ENCODE peak calls at places on chromosomes 1 and 21, in seven cellular contexts. E is ascending aorta, X is omental fat pad, I is mesothelial cell of epicardium, M is HFFc6, Q is lower leg skin, F is colonic mucosa. W is an unnamed sample.

GRCh38 chr1:14851775-14852174 is 253.3 kb downstream of the KAZN start:
- DNase-seq in M (no peak), F (no peak), Q (no peak), X (no peak), E (no peak), I (no peak), W (no peak)

GRCh38 chr1:78743626-78744025 is 94.0 kb downstream of the IFI44 start:
- DNase-seq in I (no peak), E (no peak), F (no peak), X (no peak), Q (no peak), M (peak; percentile 49), W (no peak)

GRCh38 chr21:35226302-35226701 is 177.2 kb upstream of the RUNX1 start:
- DNase-seq in M (peak; percentile 56), E (no peak), F (no peak), I (no peak), X (no peak), Q (no peak), W (no peak)

GRCh38 chr1:223487514-223488259 is 94.5 kb downstream of the CCDC185 start:
- DNase-seq in X (no peak), E (no peak), I (no peak), Q (no peak), F (no peak), M (no peak), W (no peak)

GRCh38 chr21:45482899-45483821 is 59.1 kb downstream of the SLC19A1 start:
- DNase-seq in E (no peak), X (no peak), M (no peak), I (no peak), F (no peak), Q (no peak), W (no peak)

GRCh38 chr1:94901841-94902240 is 25.1 kb downstream of the CNN3 start:
- DNase-seq in Q (no peak), F (no peak), I (no peak), E (no peak), X (no peak), M (no peak), W (no peak)

GRCh38 chr21:38675450-38675849 is 130.3 kb upstream of the ETS2 start:
- DNase-seq in E (no peak), M (no peak), Q (no peak), I (no peak), X (no peak), F (no peak), W (no peak)

GRCh38 chr1:88691540-88691939 is 7.5 kb downstream of the PKN2 start:
- DNase-seq in F (no peak), Q (no peak), X (no peak), M (no peak), I (no peak), E (no peak), W (no peak)

GRCh38 chr21:46129846-46130651 is 25.3 kb downstream of the FTCD start:
- DNase-seq in M (no peak), E (no peak), I (no peak), F (no peak), X (no peak), Q (no peak), W (no peak)

GRCh38 chr1:44653107-44653964 is 20.9 kb downstream of the TMEM53 start:
- DNase-seq in Q (no peak), M (no peak), F (no peak), E (no peak), X (no peak), I (no peak), W (no peak)

GRCh38 chr1:198904356-198904755 is 265.5 kb downstream of the PTPRC start:
- DNase-seq in F (no peak), M (peak; percentile 38), I (no peak), E (no peak), Q (no peak), X (no peak), W (no peak)

GRCh38 chr1:233865902-233866301 is 38.6 kb upstream of the SLC35F3 start:
- DNase-seq in I (no peak), Q (no peak), E (no peak), X (no peak), M (no peak), F (no peak), W (no peak)

GRCh38 chr1:12178511-12178910 is 11.7 kb downstream of the TNFRSF1B start:
- DNase-seq in M (no peak), Q (no peak), X (no peak), I (no peak), E (no peak), F (no peak), W (no peak)

GRCh38 chr1:46053734-46054133 is 78.7 kb downstream of the PIK3R3 start:
- DNase-seq in Q (no peak), F (no peak), I (no peak), E (no peak), X (no peak), M (no peak), W (no peak)

GRCh38 chr1:97919568-97920261 is 1.1 kb downstream of the DPYD start:
- DNase-seq in I (no peak), E (no peak), Q (no peak), M (no peak), X (no peak), F (no peak), W (no peak)

GRCh38 chr1:3663999-3664699 is 11.8 kb downstream of the TP73 start:
- DNase-seq in E (no peak), I (no peak), X (no peak), Q (no peak), M (no peak), F (no peak), W (no peak)

GRCh38 chr1:212500986-212501385 is 68.3 kb downstream of the NENF start:
- DNase-seq in Q (no peak), I (no peak), X (no peak), E (no peak), M (no peak), F (no peak), W (no peak)

GRCh38 chr1:212641956-212642355 is 33.4 kb downstream of the ATF3 start:
- DNase-seq in M (no peak), I (no peak), F (no peak), Q (no peak), E (no peak), X (no peak), W (peak; percentile 1)

GRCh38 chr1:197799271-197799670 is 24.0 kb upstream of the DENND1B start:
- DNase-seq in Q (no peak), F (no peak), X (no peak), E (no peak), M (peak; percentile 54), I (no peak), W (no peak)

GRCh38 chr1:109762821-109763645 is 690 bp downstream of the EPS8L3 start:
- DNase-seq in E (peak; percentile 5), Q (no peak), I (peak; percentile 22), M (peak; percentile 56), F (peak; percentile 66), X (no peak), W (no peak)

GRCh38 chr1:94048413-94049164 is 72.4 kb downstream of the ABCA4 start:
- DNase-seq in X (no peak), Q (no peak), E (no peak), M (no peak), I (no peak), F (no peak), W (no peak)

GRCh38 chr1:167135281-167135840 is 41.5 kb downstream of the STYXL2 start:
- DNase-seq in I (no peak), Q (no peak), X (no peak), E (no peak), M (no peak), F (no peak), W (no peak)

DNA sequence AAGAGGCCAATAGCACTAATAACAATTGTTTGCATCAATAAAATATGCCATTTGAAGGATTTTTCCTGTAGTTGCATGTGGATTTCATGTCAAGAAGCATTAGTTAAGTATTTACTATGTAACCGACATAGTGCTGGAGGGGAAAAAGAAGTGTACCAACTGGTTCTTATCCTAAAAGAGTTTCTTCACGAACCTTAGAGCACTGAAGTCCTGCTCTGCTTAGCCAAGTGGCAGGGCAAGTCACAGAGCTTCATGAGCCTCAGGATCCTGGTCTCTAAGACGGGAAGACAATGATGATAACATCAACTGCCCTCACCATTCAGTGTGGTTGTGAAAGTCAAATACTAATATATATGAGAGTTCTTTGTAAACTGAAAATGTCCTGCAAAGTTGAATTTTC is 14.1 kb downstream of the KIAA0040 start:
- DNase-seq in I (no peak), M (no peak), E (no peak), F (no peak), X (no peak), Q (no peak), W (no peak)
- TF ChIP-seq CTCF in I (no peak), M (no peak), E (no peak), F (no peak), X (no peak), Q (no peak), W (no peak)

GRCh38 chr1:226108935-226109828 is 46.7 kb downstream of the H3-3A start:
- DNase-seq in E (no peak), Q (peak; percentile 38), I (no peak), X (no peak), M (no peak), F (no peak), W (no peak)
- TF ChIP-seq CTCF in E (no peak), Q (no peak), I (no peak), X (no peak), M (no peak), F (no peak), W (no peak)

DNA sequence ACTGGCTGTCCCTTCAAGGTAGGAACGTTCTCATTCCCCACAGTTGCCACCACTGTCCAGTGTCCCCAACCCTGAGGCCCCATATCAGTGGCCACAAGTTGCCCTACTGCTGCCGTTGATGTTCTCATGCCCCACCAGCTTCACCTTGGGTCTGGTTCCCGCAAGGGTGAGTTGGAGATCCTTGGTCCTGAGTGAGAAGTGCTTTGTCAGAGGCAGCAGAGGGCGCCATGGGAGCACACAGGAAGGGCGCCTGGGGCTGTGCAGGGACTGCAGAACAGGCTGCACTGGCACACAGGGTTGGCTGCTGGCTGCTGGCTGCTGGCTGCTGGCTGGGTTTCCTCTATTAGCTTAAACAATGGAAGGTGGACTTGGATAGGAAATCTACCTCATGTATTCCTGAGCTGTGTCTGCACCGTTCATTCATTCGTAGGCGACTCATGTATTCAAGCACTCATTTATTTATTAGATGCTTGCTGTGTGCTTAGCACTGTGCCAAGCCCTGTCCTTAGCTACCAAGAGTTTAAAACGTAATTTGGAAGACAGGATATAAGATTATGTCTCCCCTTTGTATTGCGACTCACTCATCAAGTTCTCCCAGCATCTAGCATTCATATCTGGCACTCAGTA is 2.1 kb upstream of the S100A9 start:
- DNase-seq in X (no peak), E (no peak), F (peak; percentile 61), Q (peak; percentile 58), I (no peak), M (peak; percentile 45), W (peak; percentile 84)
- TF ChIP-seq CTCF in X (no peak), E (peak; percentile 26), F (peak; percentile 32), Q (no peak), I (no peak), M (peak; percentile 72), W (peak; percentile 39)

GRCh38 chr1:33273402-33273801 is 17.1 kb downstream of the ZNF362 start:
- DNase-seq in X (no peak), F (no peak), Q (no peak), E (no peak), I (no peak), M (no peak), W (no peak)

GRCh38 chr1:33272509-33272908 is 16.2 kb downstream of the ZNF362 start:
- DNase-seq in X (no peak), I (no peak), F (no peak), Q (no peak), M (no peak), E (no peak), W (no peak)

GRCh38 chr1:33271666-33272505 is 15.6 kb downstream of the ZNF362 start:
- DNase-seq in M (no peak), F (no peak), X (no peak), Q (no peak), I (no peak), E (no peak), W (no peak)

GRCh38 chr1:33273961-33274371 is 17.7 kb downstream of the ZNF362 start:
- DNase-seq in E (no peak), F (no peak), I (no peak), Q (no peak), M (no peak), X (no peak), W (no peak)

GRCh38 chr1:33272930-33273329 is 16.6 kb downstream of the ZNF362 start:
- DNase-seq in Q (no peak), X (no peak), E (no peak), F (no peak), M (no peak), I (no peak), W (no peak)
- TF ChIP-seq CTCF in Q (no peak), X (no peak), E (no peak), F (no peak), M (no peak), I (no peak), W (no peak)

W was measured in osteocyte.